ENCODE peak calls at places on chromosome 13, in seven cellular contexts. M is GM23248, K is PC-3, U is Panc1, N is brain microvascular endothelial cell, H is fibroblast of lung, P is uterus. L is an unnamed sample.

GRCh38 chr13:91406619-91407018 is 8.2 kb downstream of the GPC5 start:
- DNase-seq in P (no peak), K (peak; percentile 47), N (peak; percentile 37), H (peak; percentile 39), U (peak; percentile 4), M (peak; percentile 51), L (peak; percentile 61)

GRCh38 chr13:44021422-44021821 is 141.7 kb downstream of the LACC1 start:
- DNase-seq in H (no peak), U (no peak), P (no peak), M (no peak), K (peak; percentile 5), N (no peak), L (no peak)

GRCh38 chr13:39040206-39040605 is 1.9 kb downstream of the NHLRC3 start:
- DNase-seq in M (peak; percentile 34), P (no peak), N (no peak), K (no peak), U (no peak), H (peak; percentile 6), L (no peak)

GRCh38 chr13:76803831-76804230 is 82.4 kb downstream of the KCTD12 start:
- DNase-seq in H (no peak), M (no peak), K (no peak), N (no peak), P (no peak), U (no peak), L (no peak)

GRCh38 chr13:107018285-107018684 is 450.3 kb upstream of the ARGLU1 start:
- DNase-seq in M (no peak), P (no peak), N (no peak), U (no peak), H (no peak), K (no peak), L (no peak)

GRCh38 chr13:29507356-29507755 is 88.1 kb downstream of the SLC7A1 start:
- DNase-seq in U (no peak), M (peak; percentile 40), N (no peak), P (no peak), K (no peak), H (no peak), L (no peak)

GRCh38 chr13:107992542-107992941 is 222.8 kb downstream of the LIG4 start:
- DNase-seq in M (no peak), K (peak; percentile 44), N (no peak), U (no peak), H (no peak), P (no peak), L (no peak)

GRCh38 chr13:50365683-50366391 is 350.6 kb downstream of the KCNRG start:
- DNase-seq in H (no peak), N (no peak), U (no peak), M (no peak), K (peak; percentile 76), P (no peak), L (peak; percentile 11)

GRCh38 chr13:79307866-79308298 is 98.2 kb downstream of the RBM26 start:
- DNase-seq in U (no peak), M (peak; percentile 57), K (peak; percentile 3), H (peak; percentile 26), N (peak; percentile 16), P (no peak), L (no peak)

GRCh38 chr13:74191036-74191809 is 57.0 kb upstream of the KLF12 start:
- DNase-seq in H (no peak), P (no peak), N (no peak), U (no peak), K (no peak), M (peak; percentile 23), L (peak; percentile 4)

GRCh38 chr13:74770361-74770760 is 636.2 kb upstream of the KLF12 start:
- DNase-seq in H (peak; percentile 77), U (no peak), P (no peak), K (peak; percentile 78), M (peak; percentile 91), N (peak; percentile 90), L (no peak)

GRCh38 chr13:52760078-52760477 is 20.5 kb upstream of the CNMD start:
- DNase-seq in H (no peak), N (no peak), M (no peak), U (no peak), P (no peak), K (no peak), L (no peak)

GRCh38 chr13:67238277-67238859 is 8.2 kb upstream of the PCDH9 start:
- DNase-seq in K (peak; percentile 63), H (peak; percentile 58), P (no peak), N (no peak), M (peak; percentile 30), U (no peak), L (peak; percentile 46)

GRCh38 chr13:23724196-23724970 is 154.2 kb downstream of the TNFRSF19 start:
- DNase-seq in M (peak; percentile 67), N (no peak), U (no peak), P (no peak), K (peak; percentile 49), H (no peak), L (no peak)

GRCh38 chr13:99129050-99129449 is 71.6 kb upstream of the UBAC2 start:
- DNase-seq in H (no peak), U (no peak), N (no peak), K (no peak), M (no peak), P (no peak), L (no peak)

GRCh38 chr13:107005577-107005976 is 437.6 kb upstream of the ARGLU1 start:
- DNase-seq in P (no peak), U (no peak), N (no peak), M (no peak), K (no peak), H (no peak), L (no peak)

GRCh38 chr13:73307481-73307880 is 248.7 kb downstream of the KLF5 start:
- DNase-seq in N (no peak), M (peak; percentile 2), K (peak; percentile 29), H (no peak), P (no peak), U (no peak), L (no peak)

GRCh38 chr13:94309997-94310842 is 169.3 kb downstream of the DCT start:
- DNase-seq in K (peak; percentile 79), N (peak; percentile 79), U (no peak), P (no peak), M (peak; percentile 79), H (peak; percentile 73), L (no peak)

GRCh38 chr13:105290596-105290995 is 1244.9 kb downstream of the EFNB2 start:
- DNase-seq in K (no peak), P (no peak), M (no peak), U (no peak), N (no peak), H (no peak), L (no peak)

GRCh38 chr13:48602296-48603040 is 51.3 kb upstream of the CYSLTR2 start:
- DNase-seq in U (no peak), P (no peak), H (no peak), K (no peak), N (no peak), M (no peak), L (no peak)

GRCh38 chr13:19153782-19154450 is 27.7 kb downstream of the TUBA3C start:
- DNase-seq in N (no peak), M (peak; percentile 0), H (no peak), U (no peak), P (no peak), K (no peak), L (no peak)

GRCh38 chr13:28297341-28297740 is 159.0 kb downstream of the PAN3 start:
- DNase-seq in U (no peak), K (no peak), N (peak; percentile 42), P (no peak), M (no peak), H (no peak), L (no peak)

GRCh38 chr13:98981596-98982195 is 3.8 kb upstream of the DOCK9 start:
- DNase-seq in K (no peak), H (no peak), P (no peak), M (no peak), U (no peak), N (no peak), L (peak; percentile 32)

GRCh38 chr13:77033717-77034302 is 6.9 kb upstream of the FBXL3 start:
- DNase-seq in M (peak; percentile 59), P (no peak), N (no peak), H (no peak), U (no peak), K (peak; percentile 82), L (no peak)

GRCh38 chr13:79710376-79710775 is 229.4 kb downstream of the NDFIP2 start:
- DNase-seq in H (peak; percentile 36), N (no peak), K (no peak), M (peak; percentile 78), P (no peak), U (no peak), L (no peak)

DNA sequence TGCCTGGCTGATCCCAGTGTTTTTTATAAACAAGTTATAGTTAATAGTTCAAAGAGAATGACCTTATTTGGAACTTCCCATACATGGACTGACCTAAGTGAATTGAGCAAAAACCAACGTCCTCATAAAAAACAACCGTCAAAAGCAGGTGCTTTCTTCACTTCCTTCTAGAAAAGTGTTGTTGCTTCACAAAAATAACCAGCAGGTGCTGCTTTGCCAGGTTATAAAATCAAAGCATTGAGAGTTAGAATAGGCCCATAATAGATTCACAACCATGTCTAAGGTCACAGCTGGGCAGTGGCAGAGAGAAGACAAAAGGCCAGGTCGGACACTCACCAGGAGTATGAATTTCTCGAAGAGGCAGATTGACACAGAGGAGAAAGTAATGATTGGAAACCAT is 9.5 kb downstream of the RUBCNL start:
- DNase-seq in P (no peak), H (no peak), M (no peak), N (no peak), K (no peak), U (no peak), L (no peak)
- H3K27ac ChIP-seq in P (no peak overlapping the region), H (no peak overlapping the region), M (no peak overlapping the region), N (no peak overlapping the region), K (no peak overlapping the region), U (no peak overlapping the region), L (no peak overlapping the region)

GRCh38 chr13:32254416-32254815 is 60.7 kb downstream of the ZAR1L start:
- DNase-seq in N (no peak), H (no peak), U (no peak), P (no peak), K (no peak), M (peak; percentile 19), L (no peak)
- H3K4me3 ChIP-seq in N (no peak overlapping the region), H (no peak overlapping the region), U (no peak overlapping the region), P (no peak overlapping the region), K (peak overlapping the region; percentile 62), M (no peak overlapping the region), L (no peak overlapping the region)

GRCh38 chr13:112614835-112615234 is 26.9 kb upstream of the TUBGCP3 start:
- DNase-seq in N (no peak), H (no peak), U (no peak), M (no peak), P (no peak), K (no peak), L (no peak)
- H3K27me3 ChIP-seq in N (no peaks in the 10 kb centered on the region), H (peaks cover 3% of the 10 kb centered on the region), U (no peaks in the 10 kb centered on the region), M (peaks cover 30% of the 10 kb centered on the region), P (no peaks in the 10 kb centered on the region), K (peaks cover 13% of the 10 kb centered on the region), L (no peaks in the 10 kb centered on the region)

DNA sequence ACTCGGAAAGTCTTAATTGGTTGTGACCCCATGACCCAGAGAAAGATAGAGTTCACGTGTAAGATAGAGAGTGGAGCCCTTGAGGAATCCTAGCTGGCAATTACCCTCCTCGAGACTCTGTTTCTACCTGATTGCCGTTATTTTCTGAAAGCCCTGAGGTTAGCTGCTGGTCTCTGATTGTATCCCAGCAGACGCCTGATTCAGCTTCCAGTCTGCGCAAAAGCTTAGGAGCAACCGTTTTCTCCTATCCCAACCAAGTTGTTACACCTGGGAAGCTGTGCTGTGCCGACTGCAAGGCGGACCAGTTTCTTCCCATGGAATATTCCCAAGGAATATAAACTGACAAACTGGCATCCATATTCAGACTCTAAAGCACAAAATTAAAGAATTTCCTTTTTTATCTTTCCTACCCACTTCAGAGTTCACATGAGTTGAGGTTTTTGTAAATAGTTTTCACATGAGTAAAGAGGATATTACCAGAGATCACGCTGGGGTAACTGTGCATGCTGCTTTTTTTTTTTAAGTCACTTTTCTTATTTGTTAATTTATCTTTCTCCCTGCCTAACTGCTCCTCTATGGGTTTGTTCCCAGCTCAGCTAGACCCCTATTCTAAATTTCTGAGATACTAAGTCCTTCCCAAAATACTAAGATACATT is 1.5 kb upstream of the TRPC4 start:
- DNase-seq in N (peak; percentile 61), P (no peak), K (peak; percentile 12), M (peak; percentile 78), U (no peak), H (peak; percentile 82), L (no peak)
- H3K27ac ChIP-seq in N (peak overlapping the region; percentile 85), P (peak overlapping the region; percentile 84), K (no peak overlapping the region), M (peak overlapping the region; percentile 38), U (no peak overlapping the region), H (peak overlapping the region; percentile 43), L (no peak overlapping the region)

L was measured in CD4-positive, CD25-positive, alpha-beta regulatory T cell.